ENCODE peak calls at places on chromosome 22, in seven cellular contexts. J is adrenal gland, C is tibial nerve, Z is IMR-90, U is uterus, W is sigmoid colon, L is ovary. V is an unnamed sample.

GRCh38 chr22:44519895-44520294 is 21.9 kb upstream of the RTL6 start:
- DNase-seq in J (peak; percentile 18), C (no peak), Z (no peak), U (no peak), W (no peak), L (no peak), V (no peak)

GRCh38 chr22:44088976-44089570 is 65.0 kb downstream of the PARVB start:
- DNase-seq in J (peak; percentile 66), C (no peak), Z (peak; percentile 22), U (no peak), W (peak; percentile 83), L (no peak), V (peak; percentile 79)

GRCh38 chr22:35299217-35299716 is 427 bp upstream of the TOM1 start:
- DNase-seq in J (peak; percentile 85), C (no peak), Z (no peak), U (no peak), W (no peak), L (no peak), V (no peak)

GRCh38 chr22:17706451-17706900 is 67.8 kb downstream of the BID start:
- DNase-seq in J (peak; percentile 92), C (peak; percentile 61), Z (peak; percentile 93), U (peak; percentile 32), W (peak; percentile 75), L (peak; percentile 24), V (peak; percentile 35)

GRCh38 chr22:20186183-20186870 is 35.5 kb upstream of the CCDC188 start:
- DNase-seq in J (no peak), C (no peak), Z (no peak), U (no peak), W (no peak), L (no peak), V (no peak)

GRCh38 chr22:33952776-33953175 is 32.5 kb upstream of the LARGE1 start:
- DNase-seq in J (no peak), C (no peak), Z (no peak), U (no peak), W (no peak), L (no peak), V (no peak)

GRCh38 chr22:26489447-26490036 is 5.9 kb downstream of the SRRD start:
- DNase-seq in J (no peak), C (no peak), Z (no peak), U (no peak), W (no peak), L (no peak), V (no peak)

GRCh38 chr22:25630446-25630845 is 66.0 kb downstream of the GRK3 start:
- DNase-seq in J (no peak), C (no peak), Z (no peak), U (no peak), W (no peak), L (no peak), V (no peak)

GRCh38 chr22:45551310-45552016 is 48.8 kb downstream of the FBLN1 start:
- DNase-seq in J (peak; percentile 88), C (peak; percentile 35), Z (no peak), U (peak; percentile 68), W (peak; percentile 88), L (peak; percentile 66), V (no peak)

GRCh38 chr22:41197046-41197807 is 7.9 kb upstream of the L3MBTL2 start:
- DNase-seq in J (peak; percentile 83), C (peak; percentile 70), Z (peak; percentile 35), U (peak; percentile 73), W (peak; percentile 88), L (peak; percentile 81), V (peak; percentile 76)

GRCh38 chr22:35109613-35110012 is 43.7 kb downstream of the ISX start:
- DNase-seq in J (no peak), C (no peak), Z (no peak), U (no peak), W (no peak), L (no peak), V (no peak)

GRCh38 chr22:44365196-44365802 is 52.5 kb upstream of the SHISAL1 start:
- DNase-seq in J (no peak), C (no peak), Z (no peak), U (peak; percentile 12), W (peak; percentile 51), L (peak; percentile 19), V (no peak)

GRCh38 chr22:19880786-19881569 is 26.3 kb upstream of the GNB1L start:
- DNase-seq in J (peak; percentile 66), C (peak; percentile 38), Z (peak; percentile 94), U (peak; percentile 51), W (peak; percentile 74), L (peak; percentile 21), V (peak; percentile 9)

GRCh38 chr22:19460036-19460435 is 12.5 kb upstream of the C22orf39 start:
- DNase-seq in J (no peak), C (no peak), Z (no peak), U (no peak), W (no peak), L (no peak), V (no peak)

GRCh38 chr22:42444060-42444904 is 12.1 kb upstream of the NFAM1 start:
- DNase-seq in J (peak; percentile 96), C (peak; percentile 88), Z (peak; percentile 87), U (peak; percentile 90), W (peak; percentile 92), L (peak; percentile 86), V (peak; percentile 30)
- TF ChIP-seq POLR2A in J (no peak), C (peak; percentile 14), Z (no peak), U (no peak), W (no peak), L (peak; percentile 52), V (no peak)

DNA sequence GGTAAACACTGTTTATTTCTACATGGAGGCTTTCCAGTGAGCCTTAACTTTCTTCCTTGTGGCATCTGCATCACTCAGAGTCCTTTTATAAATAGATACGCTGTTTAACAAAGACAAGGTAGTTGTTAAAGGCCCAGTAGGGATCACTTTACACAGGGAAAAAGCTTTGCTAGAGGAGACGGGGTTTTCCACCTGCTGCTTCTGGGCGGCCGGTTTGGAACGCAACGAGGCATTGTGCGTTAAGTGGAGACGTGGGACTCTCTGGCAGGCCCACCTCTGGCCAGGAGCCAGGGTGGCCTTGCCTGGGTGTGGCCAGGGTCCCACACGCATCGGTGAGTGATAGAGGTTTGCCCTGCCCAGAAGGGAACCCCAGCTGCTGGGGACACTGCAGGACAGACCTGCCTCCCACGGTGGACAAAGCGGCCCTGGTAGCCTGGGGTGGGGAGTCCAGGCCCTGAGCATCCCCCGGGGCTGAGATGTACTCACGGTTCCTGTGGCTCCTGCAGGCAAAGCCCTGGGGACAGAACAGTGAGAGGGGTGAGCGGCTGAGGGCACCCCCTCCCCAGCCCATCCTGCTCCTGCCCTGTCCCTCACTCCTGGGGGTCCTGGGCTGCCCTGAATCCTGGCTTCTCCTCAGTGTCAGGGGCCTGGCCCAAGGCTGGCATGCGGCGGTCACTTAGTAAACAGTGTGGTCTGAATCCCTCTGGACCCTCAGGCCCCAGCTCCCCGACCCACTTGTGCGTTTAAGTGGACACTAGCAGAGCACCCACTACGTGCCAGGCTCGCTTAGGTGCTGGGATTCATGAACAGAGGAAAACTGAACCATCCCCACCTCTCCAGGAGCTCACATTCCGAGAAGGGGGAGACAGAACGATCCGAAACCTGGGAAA is 4.2 kb downstream of the IL17REL start:
- DNase-seq in J (no peak), C (no peak), Z (no peak), U (no peak), W (no peak), L (no peak), V (no peak)
- TF ChIP-seq POLR2A in J (no peak), C (no peak), Z (no peak), U (no peak), W (no peak), L (no peak), V (no peak)

GRCh38 chr22:21868651-21869050 is 1.2 kb upstream of the MAPK1 start:
- DNase-seq in J (no peak), C (no peak), Z (no peak), U (no peak), W (no peak), L (no peak), V (no peak)

GRCh38 chr22:21866821-21867527 is 471 bp downstream of the MAPK1 start:
- DNase-seq in J (peak; percentile 58), C (no peak), Z (no peak), U (peak; percentile 28), W (peak; percentile 68), L (peak; percentile 26), V (no peak)

GRCh38 chr22:21862386-21863242 is 4.8 kb downstream of the MAPK1 start:
- DNase-seq in J (no peak), C (no peak), Z (no peak), U (no peak), W (no peak), L (no peak), V (no peak)

GRCh38 chr22:21865041-21865440 is 2.4 kb downstream of the MAPK1 start:
- DNase-seq in J (peak; percentile 87), C (peak; percentile 83), Z (peak; percentile 91), U (peak; percentile 49), W (peak; percentile 75), L (peak; percentile 57), V (peak; percentile 16)

GRCh38 chr22:21867528-21868266 is at the start of gene MAPK1:
- DNase-seq in J (peak; percentile 95), C (peak; percentile 88), Z (peak; percentile 81), U (peak; percentile 89), W (peak; percentile 96), L (peak; percentile 92), V (peak; percentile 91)
- TF ChIP-seq POLR2A in J (peak; percentile 86), C (peak; percentile 87), Z (peak; percentile 86), U (peak; percentile 63), W (peak; percentile 41), L (peak; percentile 62), V (peak; percentile 95)

DNA sequence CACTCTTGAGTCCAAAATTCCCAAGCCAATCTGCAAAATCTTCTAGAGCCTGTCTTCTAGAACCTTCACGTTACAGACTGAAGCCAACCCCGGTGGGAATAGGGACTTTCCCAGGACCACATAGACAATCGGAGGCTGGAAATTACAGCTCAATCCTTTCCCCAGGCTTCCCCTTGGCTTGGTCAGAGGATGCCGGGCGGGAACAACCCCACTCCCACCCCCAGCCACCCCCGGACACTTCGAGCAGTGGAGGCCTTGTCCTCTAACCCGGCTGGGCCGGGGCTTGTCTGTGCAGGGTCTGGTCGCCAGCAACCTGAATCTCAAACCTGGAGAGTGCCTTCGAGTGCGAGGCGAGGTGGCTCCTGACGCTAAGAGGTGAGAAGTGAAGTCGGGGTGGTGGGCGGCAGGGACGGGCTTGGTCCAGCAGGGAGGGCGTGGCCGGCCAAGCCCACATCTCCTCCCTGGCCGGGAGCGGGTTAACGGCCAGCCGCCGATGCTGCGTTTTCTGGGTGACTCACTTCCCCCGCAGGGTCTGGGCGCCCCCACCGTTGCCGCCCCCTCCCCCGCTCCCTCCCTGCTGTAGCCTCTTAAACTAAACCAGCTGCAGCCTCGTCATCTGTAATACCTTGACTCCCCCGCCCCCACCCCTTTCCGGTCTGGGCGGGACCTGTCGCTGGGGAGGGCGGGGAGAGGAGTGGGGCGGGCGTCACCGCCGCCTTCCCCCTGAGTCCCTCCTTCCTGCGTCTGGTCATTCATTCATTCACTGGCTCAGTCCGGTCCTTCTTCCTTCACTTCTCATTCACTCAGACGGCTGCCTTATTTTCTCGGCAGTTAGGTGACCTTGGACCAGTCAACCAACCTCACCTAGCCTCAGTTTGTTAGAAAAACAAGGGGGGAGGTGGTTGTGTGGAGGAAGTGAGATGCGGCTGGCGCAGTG is 1.5 kb downstream of the LGALS1 start:
- DNase-seq in J (peak; percentile 93), C (peak; percentile 85), Z (peak; percentile 98), U (peak; percentile 98), W (peak; percentile 96), L (peak; percentile 95), V (peak; percentile 87)
- TF ChIP-seq POLR2A in J (peak; percentile 49), C (peak; percentile 36), Z (peak; percentile 90), U (no peak), W (peak; percentile 37), L (no peak), V (peak; percentile 50)